ENCODE peak calls at places on chromosomes 5 and 9, in nine cellular contexts. E is AG10803, I is bronchial epithelial cell, F is BJ, H is mammary epithelial cell, Y is cardiac muscle cell, Z is endothelial cell, S is lower lobe of right lung, Q is fibroblast of the aortic adventitia. B is an unnamed sample.

GRCh38 chr5:15571618-15572017 is 71.6 kb downstream of the FBXL7 start:
- DNase-seq in Y (no peak), Q (no peak), H (no peak), S (no peak), Z (no peak), F (no peak), I (no peak), E (no peak), B (no peak)

GRCh38 chr5:112420111-112420864 is 1.2 kb upstream of the EPB41L4A start:
- DNase-seq in Z (peak), F (no peak), S (peak), Y (peak), I (peak), H (peak), Q (peak), E (peak), B (peak)

GRCh38 chr9:6055213-6055612 is 39.8 kb upstream of the RANBP6 start:
- DNase-seq in Z (peak), Y (peak), Q (peak), F (peak), I (peak), S (no peak), E (peak), H (peak), B (peak)

GRCh38 chr5:72187388-72188070 is 80.3 kb downstream of the MAP1B start:
- DNase-seq in Z (no peak), Y (no peak), S (no peak), I (peak), Q (no peak), E (peak), F (no peak), H (no peak), B (no peak)

GRCh38 chr9:92295240-92295790 is 1.8 kb upstream of the IARS1 start:
- DNase-seq in E (no peak), I (no peak), H (no peak), S (no peak), Y (no peak), Z (no peak), F (no peak), Q (no peak), B (no peak)

GRCh38 chr5:43038523-43038989 is 1.6 kb downstream of the ANXA2R start:
- DNase-seq in Z (no peak), F (no peak), I (no peak), Q (no peak), H (no peak), E (no peak), S (no peak), Y (no peak), B (peak)

GRCh38 chr9:125989090-125989501 is 241.9 kb downstream of the PBX3 start:
- DNase-seq in I (no peak), H (no peak), E (no peak), F (no peak), Z (no peak), Q (no peak), S (peak), Y (no peak), B (no peak)

GRCh38 chr9:129272348-129273025 is 94.4 kb upstream of the IER5L start:
- DNase-seq in H (no peak), I (no peak), Y (no peak), Q (no peak), E (no peak), F (no peak), S (peak), Z (no peak), B (no peak)

GRCh38 chr5:61123145-61123544 is 39.1 kb downstream of the SMIM15 start:
- DNase-seq in I (no peak), Q (no peak), F (no peak), E (no peak), H (no peak), Y (no peak), S (no peak), Z (no peak), B (no peak)

GRCh38 chr9:68496356-68496755 is 44.3 kb downstream of the TMEM252 start:
- DNase-seq in F (no peak), Q (no peak), Y (no peak), Z (no peak), H (no peak), I (no peak), E (peak), S (no peak), B (no peak)

GRCh38 chr5:79133121-79133656 is 21.6 kb downstream of the BHMT start:
- DNase-seq in S (no peak), Y (peak), H (peak), Z (no peak), Q (peak), I (peak), F (no peak), E (peak), B (no peak)

GRCh38 chr9:2821855-2822254 is 22.0 kb downstream of the PUM3 start:
- DNase-seq in Y (no peak), H (no peak), E (no peak), I (no peak), Z (no peak), S (no peak), Q (no peak), F (no peak), B (no peak)

GRCh38 chr9:2824054-2824453 is 19.8 kb downstream of the PUM3 start:
- DNase-seq in H (no peak), Q (no peak), Y (no peak), I (no peak), E (no peak), F (no peak), Z (no peak), S (no peak), B (no peak)

GRCh38 chr9:2819165-2819564 is 24.7 kb downstream of the PUM3 start:
- DNase-seq in H (no peak), Q (no peak), Y (no peak), I (no peak), S (no peak), F (no peak), E (no peak), Z (no peak), B (no peak)

GRCh38 chr9:2826291-2826690 is 17.6 kb downstream of the PUM3 start:
- DNase-seq in Y (no peak), F (no peak), Z (no peak), S (no peak), Q (no peak), H (no peak), I (no peak), E (no peak), B (no peak)

DNA sequence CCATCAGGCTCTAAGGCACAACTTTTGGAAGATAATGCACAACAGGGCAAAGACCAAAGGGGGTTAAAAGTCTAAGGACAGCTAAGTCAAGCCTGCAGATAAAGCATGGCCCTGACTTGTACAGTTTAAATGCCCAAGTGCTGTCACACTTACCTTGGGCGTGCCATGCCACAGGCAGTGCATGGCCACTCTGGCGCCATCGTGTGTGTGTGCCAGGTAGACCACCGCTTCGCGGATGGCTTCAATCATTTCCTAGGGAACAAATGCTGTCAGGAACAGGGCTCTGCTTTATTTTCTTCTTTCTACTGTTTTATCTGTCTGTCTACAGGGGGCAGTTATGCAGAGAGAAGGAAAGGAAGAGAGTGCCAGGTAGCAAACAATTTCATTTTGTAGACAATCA is 19.3 kb downstream of the PUM3 start:
- DNase-seq in Q (no peak), Y (no peak), Z (peak), S (no peak), H (no peak), F (no peak), I (no peak), E (no peak), B (no peak)
- TF ChIP-seq CTCF in Q (peak), Y (peak), Z (peak), S (no peak), H (peak), F (peak), I (peak), E (peak), B (no peak)

GRCh38 chr9:121735065-121735791 is 83.8 kb downstream of the DAB2IP start:
- DNase-seq in H (peak), Z (peak), I (peak), S (no peak), E (peak), Y (peak), F (peak), Q (peak), B (peak)
- TF ChIP-seq CTCF in H (peak), Z (no peak), I (peak), S (peak), E (peak), Y (peak), F (peak), Q (peak), B (peak)

DNA sequence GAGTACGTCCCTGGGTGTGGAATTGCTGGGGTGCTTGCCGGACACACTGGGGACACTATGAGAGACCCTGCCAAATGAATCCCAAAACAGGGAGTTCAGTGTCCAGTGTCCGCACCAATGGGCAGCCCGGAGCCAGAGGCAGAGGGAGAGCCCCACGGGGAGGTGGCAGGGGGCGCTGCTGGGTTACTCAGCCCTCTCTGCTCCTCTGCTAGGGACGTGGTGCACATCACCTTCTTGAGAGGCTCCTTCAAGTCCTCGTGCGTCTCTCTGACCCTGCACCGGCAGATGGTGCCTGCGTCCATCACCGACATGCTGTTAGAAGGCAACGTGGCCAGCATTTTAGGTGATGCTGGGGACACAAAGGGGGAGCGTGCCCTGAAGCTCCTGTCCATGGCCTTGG is 20.8 kb downstream of the STKLD1 start:
- DNase-seq in E (no peak), Q (no peak), F (no peak), S (no peak), H (no peak), Z (peak), I (no peak), Y (peak), B (no peak)
- TF ChIP-seq CTCF in E (peak), Q (no peak), F (peak), S (peak), H (peak), Z (peak), I (peak), Y (peak), B (no peak)

GRCh38 chr9:120890415-120891254 is 13.6 kb upstream of the PHF19 start:
- DNase-seq in E (no peak), H (no peak), S (no peak), Q (peak), I (no peak), F (no peak), Z (no peak), Y (peak), B (no peak)
- TF ChIP-seq CTCF in E (no peak), H (no peak), S (no peak), Q (no peak), I (no peak), F (no peak), Z (no peak), Y (no peak), B (no peak)

DNA sequence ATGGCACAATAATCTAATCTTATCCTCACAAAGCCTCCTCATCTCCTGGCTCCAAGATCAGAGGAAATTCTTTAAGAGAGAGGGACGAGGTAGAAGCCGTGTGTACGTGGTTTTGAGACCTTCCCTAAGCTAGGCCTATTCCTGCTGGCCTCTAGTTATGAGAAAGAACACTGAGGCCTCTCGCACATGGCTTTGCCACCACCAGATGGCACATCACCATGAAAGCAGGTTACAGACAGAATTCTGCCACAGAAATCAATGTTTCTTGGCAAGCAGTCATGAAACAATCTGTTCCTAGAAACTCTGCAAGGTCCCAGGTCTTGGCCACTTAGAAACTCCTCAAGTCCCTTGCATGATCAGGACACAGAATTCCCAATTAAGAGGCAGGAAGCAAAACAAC is 268.2 kb upstream of the TAS2R1 start:
- DNase-seq in Z (peak), Q (peak), I (peak), H (peak), Y (peak), S (no peak), F (no peak), E (peak), B (peak)
- TF ChIP-seq CTCF in Z (peak), Q (peak), I (peak), H (peak), Y (peak), S (peak), F (peak), E (peak), B (peak)

GRCh38 chr5:169471021-169471420 is 112.6 kb upstream of the SPDL1 start:
- DNase-seq in I (no peak), Z (no peak), H (no peak), S (no peak), Y (no peak), F (no peak), Q (no peak), E (no peak), B (no peak)

GRCh38 chr5:169474226-169474625 is 109.3 kb upstream of the SPDL1 start:
- DNase-seq in F (no peak), S (no peak), E (peak), H (peak), Z (no peak), Y (peak), Q (no peak), I (no peak), B (no peak)
- TF ChIP-seq CTCF in F (no peak), S (no peak), E (no peak), H (no peak), Z (no peak), Y (no peak), Q (no peak), I (no peak), B (no peak)

GRCh38 chr9:95181845-95182244 is 135.7 kb downstream of the FANCC start:
- DNase-seq in Z (no peak), F (no peak), E (no peak), Y (no peak), S (no peak), H (no peak), I (no peak), Q (no peak), B (no peak)

GRCh38 chr9:95181226-95181818 is 136.2 kb downstream of the FANCC start:
- DNase-seq in Y (peak), S (no peak), I (peak), E (peak), Z (no peak), H (no peak), F (no peak), Q (peak), B (no peak)

GRCh38 chr9:95177617-95178016 is 139.9 kb downstream of the FANCC start:
- DNase-seq in H (no peak), E (no peak), F (no peak), S (no peak), I (no peak), Z (no peak), Y (no peak), Q (no peak), B (no peak)

GRCh38 chr9:95185931-95186330 is 131.6 kb downstream of the FANCC start:
- DNase-seq in S (no peak), Y (no peak), Q (no peak), I (no peak), Z (no peak), H (no peak), F (no peak), E (no peak), B (no peak)

GRCh38 chr9:95182854-95183563 is 134.5 kb downstream of the FANCC start:
- DNase-seq in H (no peak), Y (no peak), I (no peak), S (no peak), Q (no peak), E (no peak), Z (peak), F (no peak), B (no peak)
- TF ChIP-seq CTCF in H (no peak), Y (peak), I (peak), S (no peak), Q (peak), E (peak), Z (peak), F (peak), B (no peak)

GRCh38 chr5:13955896-13956295 is 11.4 kb upstream of the DNAH5 start:
- DNase-seq in E (peak), F (no peak), I (no peak), Z (no peak), S (no peak), Y (no peak), Q (no peak), H (no peak), B (no peak)

GRCh38 chr5:13956441-13956840 is 12.0 kb upstream of the DNAH5 start:
- DNase-seq in Q (no peak), Y (no peak), S (no peak), I (no peak), E (no peak), H (no peak), F (no peak), Z (no peak), B (no peak)

DNA sequence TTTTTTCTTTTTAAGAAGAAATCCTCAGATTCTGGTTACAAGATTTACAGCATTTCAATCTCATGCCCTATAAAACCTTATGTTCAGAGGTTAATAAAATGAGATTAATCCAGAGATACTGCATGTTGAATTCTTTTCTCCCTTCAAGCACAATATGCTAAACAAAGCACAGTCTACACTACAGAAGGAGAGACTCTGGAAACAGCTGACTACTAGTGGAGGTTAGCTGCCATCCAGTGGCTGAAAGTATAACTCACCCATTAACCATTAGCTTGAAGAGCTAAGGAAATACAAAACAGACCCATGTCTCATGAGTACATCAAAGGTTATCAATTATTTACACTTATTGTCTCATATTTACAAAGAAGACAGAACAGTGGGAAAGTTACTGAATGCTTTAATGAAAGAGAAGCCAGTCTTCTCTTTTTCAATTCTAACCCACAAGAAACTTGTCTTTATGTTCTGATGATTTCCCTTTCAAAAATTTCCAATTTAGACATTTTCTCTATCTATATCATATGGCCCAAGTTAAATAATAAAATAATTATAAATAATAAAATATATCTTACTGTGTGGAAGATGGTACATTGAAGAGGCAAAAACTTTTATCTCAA is 12.7 kb upstream of the DNAH5 start:
- DNase-seq in E (peak), Y (peak), H (peak), I (peak), Z (peak), F (no peak), Q (peak), S (no peak), B (peak)
- TF ChIP-seq CTCF in E (peak), Y (peak), H (peak), I (peak), Z (peak), F (peak), Q (peak), S (peak), B (peak)

DNA sequence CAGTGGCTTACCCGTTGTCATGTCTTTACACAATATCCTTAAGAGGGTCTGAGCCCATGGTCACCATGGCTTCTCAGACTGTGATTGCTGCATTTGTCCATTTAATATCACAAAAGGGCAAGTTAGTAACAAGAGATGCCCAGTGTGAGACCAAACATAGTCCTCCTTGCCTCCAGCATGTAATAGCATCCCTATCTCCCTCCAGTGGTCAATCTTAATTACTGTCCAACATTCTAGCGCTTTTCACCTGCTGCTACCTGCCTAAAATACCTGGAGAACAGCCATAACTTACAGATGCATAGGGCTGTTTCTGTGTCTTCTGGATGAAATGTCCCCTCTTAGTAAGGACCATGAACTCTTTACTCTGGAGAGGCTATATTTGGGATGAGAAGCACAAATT is 267.2 kb upstream of the DAB2 start:
- DNase-seq in F (no peak), Z (no peak), E (no peak), Q (no peak), S (no peak), Y (no peak), H (peak), I (peak), B (peak)
- TF ChIP-seq CTCF in F (no peak), Z (peak), E (peak), Q (no peak), S (no peak), Y (peak), H (peak), I (peak), B (peak)